ENCODE peak calls at places on chromosomes 13 and 19, in eight cellular contexts. One of them, this sample, is unnamed.

GRCh38 chr13:52850396-52851152 is 2.1 kb upstream of the PCDH8 start:
- DNase-seq in stimulated activated CD8-positive, alpha-beta memory T cell treated with anti-CD3 and anti-CD28 coated beads, Interleukin-7, amount 100 ng/mL, for 1 hour: no peak
- DNase-seq in head of caudate nucleus: peak; percentile 80
- DNase-seq in DMS79: no peak
- DNase-seq in SW 1271: no peak
- DNase-seq in GM10248: peak; percentile 75
- DNase-seq in AG08396: peak; percentile 88
- DNase-seq in activated CD4-positive, alpha-beta T cell treated with anti-CD3 and anti-CD28 coated beads, Interleukin-2, amount 50 U/mL, for 24 hours: no peak
- DNase-seq in this sample: peak; percentile 74

GRCh38 chr19:7988307-7988706 is 17.1 kb downstream of the ELAVL1 start:
- DNase-seq in stimulated activated CD8-positive, alpha-beta memory T cell treated with anti-CD3 and anti-CD28 coated beads, Interleukin-7, amount 100 ng/mL, for 1 hour: no peak
- DNase-seq in head of caudate nucleus: no peak
- DNase-seq in DMS79: no peak
- DNase-seq in SW 1271: no peak
- DNase-seq in GM10248: no peak
- DNase-seq in AG08396: no peak
- DNase-seq in activated CD4-positive, alpha-beta T cell treated with anti-CD3 and anti-CD28 coated beads, Interleukin-2, amount 50 U/mL, for 24 hours: no peak
- DNase-seq in this sample: no peak

GRCh38 chr13:40549500-40550094 is 116.8 kb downstream of the FOXO1 start:
- DNase-seq in stimulated activated CD8-positive, alpha-beta memory T cell treated with anti-CD3 and anti-CD28 coated beads, Interleukin-7, amount 100 ng/mL, for 1 hour: no peak
- DNase-seq in head of caudate nucleus: no peak
- DNase-seq in DMS79: no peak
- DNase-seq in SW 1271: no peak
- DNase-seq in GM10248: no peak
- DNase-seq in AG08396: no peak
- DNase-seq in activated CD4-positive, alpha-beta T cell treated with anti-CD3 and anti-CD28 coated beads, Interleukin-2, amount 50 U/mL, for 24 hours: no peak
- DNase-seq in this sample: no peak

GRCh38 chr19:36837525-36837901 is 674 bp downstream of the ZNF790 start:
- DNase-seq in stimulated activated CD8-positive, alpha-beta memory T cell treated with anti-CD3 and anti-CD28 coated beads, Interleukin-7, amount 100 ng/mL, for 1 hour: no peak
- DNase-seq in head of caudate nucleus: no peak
- DNase-seq in DMS79: no peak
- DNase-seq in SW 1271: no peak
- DNase-seq in GM10248: no peak
- DNase-seq in AG08396: peak; percentile 9
- DNase-seq in activated CD4-positive, alpha-beta T cell treated with anti-CD3 and anti-CD28 coated beads, Interleukin-2, amount 50 U/mL, for 24 hours: no peak
- DNase-seq in this sample: no peak

GRCh38 chr19:55390461-55390880 is 4.7 kb downstream of the RPL28 start:
- DNase-seq in stimulated activated CD8-positive, alpha-beta memory T cell treated with anti-CD3 and anti-CD28 coated beads, Interleukin-7, amount 100 ng/mL, for 1 hour: no peak
- DNase-seq in head of caudate nucleus: no peak
- DNase-seq in DMS79: no peak
- DNase-seq in SW 1271: no peak
- DNase-seq in GM10248: no peak
- DNase-seq in AG08396: no peak
- DNase-seq in activated CD4-positive, alpha-beta T cell treated with anti-CD3 and anti-CD28 coated beads, Interleukin-2, amount 50 U/mL, for 24 hours: no peak
- DNase-seq in this sample: no peak

GRCh38 chr19:46515879-46516350 is 20.2 kb upstream of the PNMA8B start:
- DNase-seq in stimulated activated CD8-positive, alpha-beta memory T cell treated with anti-CD3 and anti-CD28 coated beads, Interleukin-7, amount 100 ng/mL, for 1 hour: no peak
- DNase-seq in head of caudate nucleus: no peak
- DNase-seq in DMS79: no peak
- DNase-seq in SW 1271: no peak
- DNase-seq in GM10248: peak; percentile 61
- DNase-seq in AG08396: peak; percentile 75
- DNase-seq in activated CD4-positive, alpha-beta T cell treated with anti-CD3 and anti-CD28 coated beads, Interleukin-2, amount 50 U/mL, for 24 hours: no peak
- DNase-seq in this sample: peak; percentile 43

GRCh38 chr19:3986260-3987041 is 1.2 kb upstream of the EEF2 start:
- DNase-seq in stimulated activated CD8-positive, alpha-beta memory T cell treated with anti-CD3 and anti-CD28 coated beads, Interleukin-7, amount 100 ng/mL, for 1 hour: no peak
- DNase-seq in head of caudate nucleus: peak; percentile 85
- DNase-seq in DMS79: peak; percentile 79
- DNase-seq in SW 1271: peak; percentile 19
- DNase-seq in GM10248: peak; percentile 51
- DNase-seq in AG08396: peak; percentile 69
- DNase-seq in activated CD4-positive, alpha-beta T cell treated with anti-CD3 and anti-CD28 coated beads, Interleukin-2, amount 50 U/mL, for 24 hours: no peak
- DNase-seq in this sample: peak; percentile 93

GRCh38 chr13:41648314-41648935 is 191.1 kb downstream of the RGCC start:
- DNase-seq in stimulated activated CD8-positive, alpha-beta memory T cell treated with anti-CD3 and anti-CD28 coated beads, Interleukin-7, amount 100 ng/mL, for 1 hour: no peak
- DNase-seq in head of caudate nucleus: no peak
- DNase-seq in DMS79: no peak
- DNase-seq in SW 1271: peak; percentile 25
- DNase-seq in GM10248: no peak
- DNase-seq in AG08396: no peak
- DNase-seq in activated CD4-positive, alpha-beta T cell treated with anti-CD3 and anti-CD28 coated beads, Interleukin-2, amount 50 U/mL, for 24 hours: no peak
- DNase-seq in this sample: no peak

GRCh38 chr13:97295279-97296182 is 73.4 kb downstream of the MBNL2 start:
- DNase-seq in stimulated activated CD8-positive, alpha-beta memory T cell treated with anti-CD3 and anti-CD28 coated beads, Interleukin-7, amount 100 ng/mL, for 1 hour: no peak
- DNase-seq in head of caudate nucleus: no peak
- DNase-seq in DMS79: no peak
- DNase-seq in SW 1271: no peak
- DNase-seq in GM10248: no peak
- DNase-seq in AG08396: peak; percentile 46
- DNase-seq in activated CD4-positive, alpha-beta T cell treated with anti-CD3 and anti-CD28 coated beads, Interleukin-2, amount 50 U/mL, for 24 hours: no peak
- DNase-seq in this sample: no peak

GRCh38 chr19:50779504-50780457 is 9.5 kb downstream of the GPR32 start:
- DNase-seq in stimulated activated CD8-positive, alpha-beta memory T cell treated with anti-CD3 and anti-CD28 coated beads, Interleukin-7, amount 100 ng/mL, for 1 hour: no peak
- DNase-seq in head of caudate nucleus: peak; percentile 73
- DNase-seq in DMS79: no peak
- DNase-seq in SW 1271: no peak
- DNase-seq in GM10248: no peak
- DNase-seq in AG08396: no peak
- DNase-seq in activated CD4-positive, alpha-beta T cell treated with anti-CD3 and anti-CD28 coated beads, Interleukin-2, amount 50 U/mL, for 24 hours: no peak
- DNase-seq in this sample: no peak

GRCh38 chr19:45691516-45692186 is at the start of gene SNRPD2:
- DNase-seq in stimulated activated CD8-positive, alpha-beta memory T cell treated with anti-CD3 and anti-CD28 coated beads, Interleukin-7, amount 100 ng/mL, for 1 hour: peak; percentile 89
- DNase-seq in head of caudate nucleus: peak; percentile 97
- DNase-seq in DMS79: peak; percentile 93
- DNase-seq in SW 1271: peak; percentile 62
- DNase-seq in GM10248: peak; percentile 91
- DNase-seq in AG08396: peak; percentile 95
- DNase-seq in activated CD4-positive, alpha-beta T cell treated with anti-CD3 and anti-CD28 coated beads, Interleukin-2, amount 50 U/mL, for 24 hours: no peak
- DNase-seq in this sample: peak; percentile 93

GRCh38 chr13:27408074-27408473 is 16.3 kb upstream of the GTF3A start:
- DNase-seq in stimulated activated CD8-positive, alpha-beta memory T cell treated with anti-CD3 and anti-CD28 coated beads, Interleukin-7, amount 100 ng/mL, for 1 hour: no peak
- DNase-seq in head of caudate nucleus: no peak
- DNase-seq in DMS79: no peak
- DNase-seq in SW 1271: no peak
- DNase-seq in GM10248: no peak
- DNase-seq in AG08396: no peak
- DNase-seq in activated CD4-positive, alpha-beta T cell treated with anti-CD3 and anti-CD28 coated beads, Interleukin-2, amount 50 U/mL, for 24 hours: no peak
- DNase-seq in this sample: no peak

GRCh38 chr19:53467138-53467502 is 413 bp upstream of the ZNF813 start:
- DNase-seq in stimulated activated CD8-positive, alpha-beta memory T cell treated with anti-CD3 and anti-CD28 coated beads, Interleukin-7, amount 100 ng/mL, for 1 hour: no peak
- DNase-seq in head of caudate nucleus: no peak
- DNase-seq in DMS79: no peak
- DNase-seq in SW 1271: no peak
- DNase-seq in GM10248: no peak
- DNase-seq in AG08396: peak; percentile 16
- DNase-seq in activated CD4-positive, alpha-beta T cell treated with anti-CD3 and anti-CD28 coated beads, Interleukin-2, amount 50 U/mL, for 24 hours: no peak
- DNase-seq in this sample: no peak

GRCh38 chr13:39536906-39537305 is 66.1 kb downstream of the LHFPL6 start:
- DNase-seq in stimulated activated CD8-positive, alpha-beta memory T cell treated with anti-CD3 and anti-CD28 coated beads, Interleukin-7, amount 100 ng/mL, for 1 hour: no peak
- DNase-seq in head of caudate nucleus: no peak
- DNase-seq in DMS79: no peak
- DNase-seq in SW 1271: no peak
- DNase-seq in GM10248: no peak
- DNase-seq in AG08396: no peak
- DNase-seq in activated CD4-positive, alpha-beta T cell treated with anti-CD3 and anti-CD28 coated beads, Interleukin-2, amount 50 U/mL, for 24 hours: no peak
- DNase-seq in this sample: no peak

GRCh38 chr19:51368366-51369282 is at the start of gene CLDND2:
- DNase-seq in stimulated activated CD8-positive, alpha-beta memory T cell treated with anti-CD3 and anti-CD28 coated beads, Interleukin-7, amount 100 ng/mL, for 1 hour: no peak
- DNase-seq in head of caudate nucleus: peak; percentile 70
- DNase-seq in DMS79: no peak
- DNase-seq in SW 1271: no peak
- DNase-seq in GM10248: no peak
- DNase-seq in AG08396: peak; percentile 26
- DNase-seq in activated CD4-positive, alpha-beta T cell treated with anti-CD3 and anti-CD28 coated beads, Interleukin-2, amount 50 U/mL, for 24 hours: no peak
- DNase-seq in this sample: no peak

GRCh38 chr13:83232626-83233025 is 649.6 kb downstream of the SLITRK1 start:
- DNase-seq in stimulated activated CD8-positive, alpha-beta memory T cell treated with anti-CD3 and anti-CD28 coated beads, Interleukin-7, amount 100 ng/mL, for 1 hour: no peak
- DNase-seq in head of caudate nucleus: no peak
- DNase-seq in DMS79: no peak
- DNase-seq in SW 1271: no peak
- DNase-seq in GM10248: no peak
- DNase-seq in AG08396: no peak
- DNase-seq in activated CD4-positive, alpha-beta T cell treated with anti-CD3 and anti-CD28 coated beads, Interleukin-2, amount 50 U/mL, for 24 hours: no peak
- DNase-seq in this sample: no peak

GRCh38 chr13:48446454-48446853 is 33.5 kb upstream of the LPAR6 start:
- DNase-seq in stimulated activated CD8-positive, alpha-beta memory T cell treated with anti-CD3 and anti-CD28 coated beads, Interleukin-7, amount 100 ng/mL, for 1 hour: no peak
- DNase-seq in head of caudate nucleus: no peak
- DNase-seq in DMS79: no peak
- DNase-seq in SW 1271: no peak
- DNase-seq in GM10248: no peak
- DNase-seq in AG08396: peak; percentile 41
- DNase-seq in activated CD4-positive, alpha-beta T cell treated with anti-CD3 and anti-CD28 coated beads, Interleukin-2, amount 50 U/mL, for 24 hours: no peak
- DNase-seq in this sample: no peak

GRCh38 chr19:15935167-15935702 is 906 bp upstream of the CYP4F11 start:
- DNase-seq in stimulated activated CD8-positive, alpha-beta memory T cell treated with anti-CD3 and anti-CD28 coated beads, Interleukin-7, amount 100 ng/mL, for 1 hour: no peak
- DNase-seq in head of caudate nucleus: no peak
- DNase-seq in DMS79: no peak
- DNase-seq in SW 1271: no peak
- DNase-seq in GM10248: no peak
- DNase-seq in AG08396: no peak
- DNase-seq in activated CD4-positive, alpha-beta T cell treated with anti-CD3 and anti-CD28 coated beads, Interleukin-2, amount 50 U/mL, for 24 hours: no peak
- DNase-seq in this sample: no peak

GRCh38 chr19:41298327-41298964 is 11.5 kb upstream of the CCDC97 start:
- DNase-seq in stimulated activated CD8-positive, alpha-beta memory T cell treated with anti-CD3 and anti-CD28 coated beads, Interleukin-7, amount 100 ng/mL, for 1 hour: peak; percentile 34
- DNase-seq in head of caudate nucleus: peak; percentile 29
- DNase-seq in DMS79: peak; percentile 22
- DNase-seq in SW 1271: no peak
- DNase-seq in GM10248: no peak
- DNase-seq in AG08396: peak; percentile 91
- DNase-seq in activated CD4-positive, alpha-beta T cell treated with anti-CD3 and anti-CD28 coated beads, Interleukin-2, amount 50 U/mL, for 24 hours: no peak
- DNase-seq in this sample: peak; percentile 64

GRCh38 chr19:49339364-49340068 is 4.3 kb downstream of the CD37 start:
- DNase-seq in stimulated activated CD8-positive, alpha-beta memory T cell treated with anti-CD3 and anti-CD28 coated beads, Interleukin-7, amount 100 ng/mL, for 1 hour: no peak
- DNase-seq in head of caudate nucleus: peak; percentile 84
- DNase-seq in DMS79: no peak
- DNase-seq in SW 1271: no peak
- DNase-seq in GM10248: peak; percentile 10
- DNase-seq in AG08396: peak; percentile 95
- DNase-seq in activated CD4-positive, alpha-beta T cell treated with anti-CD3 and anti-CD28 coated beads, Interleukin-2, amount 50 U/mL, for 24 hours: no peak
- DNase-seq in this sample: no peak

GRCh38 chr13:45615501-45616101 is at the start of gene ERICH6B:
- DNase-seq in stimulated activated CD8-positive, alpha-beta memory T cell treated with anti-CD3 and anti-CD28 coated beads, Interleukin-7, amount 100 ng/mL, for 1 hour: no peak
- DNase-seq in head of caudate nucleus: peak; percentile 67
- DNase-seq in DMS79: no peak
- DNase-seq in SW 1271: no peak
- DNase-seq in GM10248: no peak
- DNase-seq in AG08396: peak; percentile 19
- DNase-seq in activated CD4-positive, alpha-beta T cell treated with anti-CD3 and anti-CD28 coated beads, Interleukin-2, amount 50 U/mL, for 24 hours: no peak
- DNase-seq in this sample: no peak

GRCh38 chr19:56348289-56348877 is 33.7 kb upstream of the ZSCAN5A start:
- DNase-seq in stimulated activated CD8-positive, alpha-beta memory T cell treated with anti-CD3 and anti-CD28 coated beads, Interleukin-7, amount 100 ng/mL, for 1 hour: no peak
- DNase-seq in head of caudate nucleus: no peak
- DNase-seq in DMS79: no peak
- DNase-seq in SW 1271: no peak
- DNase-seq in GM10248: no peak
- DNase-seq in AG08396: no peak
- DNase-seq in activated CD4-positive, alpha-beta T cell treated with anti-CD3 and anti-CD28 coated beads, Interleukin-2, amount 50 U/mL, for 24 hours: no peak
- DNase-seq in this sample: peak; percentile 29

This sample was measured in MM.1S.